ENCODE peak calls at places on chromosomes 12 and 14, in six cellular contexts. Z, Q, L, U, K and C are unnamed samples.

GRCh38 chr14:56116128-56116900 is 1.9 kb upstream of the PELI2 start:
- DNase-seq in Z (no peak), Q (no peak), L (no peak), U (no peak), K (no peak), C (no peak)

GRCh38 chr12:94157891-94158495 is 9.6 kb downstream of the PLXNC1 start:
- DNase-seq in Z (no peak), Q (no peak), L (no peak), U (no peak), K (no peak), C (no peak)

GRCh38 chr12:105931104-105931503 is 207.7 kb downstream of the NUAK1 start:
- DNase-seq in Z (no peak), Q (no peak), L (no peak), U (no peak), K (no peak), C (no peak)

GRCh38 chr12:21118760-21119159 is 12.2 kb upstream of the SLCO1B1 start:
- DNase-seq in Z (no peak), Q (no peak), L (no peak), U (no peak), K (no peak), C (no peak)

GRCh38 chr14:21528381-21529348 is 2.5 kb upstream of the SALL2 start:
- DNase-seq in Z (no peak), Q (peak), L (no peak), U (no peak), K (peak), C (no peak)

GRCh38 chr14:72928872-72929271 is 2.6 kb downstream of the DCAF4 start:
- DNase-seq in Z (no peak), Q (no peak), L (no peak), U (no peak), K (no peak), C (no peak)

GRCh38 chr12:1914116-1914911 is 4.1 kb downstream of the CACNA2D4 start:
- DNase-seq in Z (no peak), Q (peak), L (peak), U (no peak), K (no peak), C (no peak)

GRCh38 chr12:7229741-7230140 is 40.3 kb downstream of the PEX5 start:
- DNase-seq in Z (no peak), Q (no peak), L (no peak), U (no peak), K (no peak), C (no peak)

GRCh38 chr12:18206198-18206597 is 55.1 kb upstream of the PIK3C2G start:
- DNase-seq in Z (no peak), Q (no peak), L (no peak), U (no peak), K (no peak), C (no peak)

GRCh38 chr12:57165741-57166140 is 18.3 kb upstream of the LRP1-AS start:
- DNase-seq in Z (peak), Q (no peak), L (no peak), U (no peak), K (no peak), C (no peak)

GRCh38 chr14:65926504-65926903 is 514.0 kb downstream of the FUT8 start:
- DNase-seq in Z (no peak), Q (no peak), L (no peak), U (no peak), K (no peak), C (no peak)

GRCh38 chr12:49098035-49098451 is 3.4 kb upstream of the DHH start:
- DNase-seq in Z (no peak), Q (peak), L (peak), U (peak), K (peak), C (no peak)

GRCh38 chr14:51704465-51705050 is 52.8 kb downstream of the FRMD6 start:
- DNase-seq in Z (peak), Q (no peak), L (no peak), U (no peak), K (no peak), C (no peak)

GRCh38 chr12:6871052-6871957 is 1.8 kb downstream of the SPSB2 start:
- DNase-seq in Z (peak), Q (peak), L (no peak), U (no peak), K (peak), C (no peak)

GRCh38 chr12:105418232-105418631 is 87.7 kb downstream of the C12orf75 start:
- DNase-seq in Z (peak), Q (no peak), L (no peak), U (no peak), K (peak), C (peak)

GRCh38 chr12:124867389-124867930 is 3.8 kb upstream of the SCARB1 start:
- DNase-seq in Z (peak), Q (peak), L (no peak), U (no peak), K (peak), C (no peak)

GRCh38 chr14:75911883-75912282 is 69.9 kb downstream of the TGFB3 start:
- DNase-seq in Z (peak), Q (no peak), L (no peak), U (no peak), K (no peak), C (no peak)

GRCh38 chr12:76520348-76520747 is 39.2 kb downstream of the OSBPL8 start:
- DNase-seq in Z (no peak), Q (no peak), L (no peak), U (no peak), K (peak), C (no peak)

GRCh38 chr12:124744659-124745467 is 118.8 kb downstream of the SCARB1 start:
- DNase-seq in Z (no peak), Q (peak), L (peak), U (no peak), K (no peak), C (no peak)

GRCh38 chr12:87425942-87426554 is 603.2 kb downstream of the C12orf50 start:
- DNase-seq in Z (peak), Q (no peak), L (no peak), U (no peak), K (no peak), C (no peak)

GRCh38 chr12:123388218-123388947 is 4.5 kb downstream of the KMT5A start:
- DNase-seq in Z (peak), Q (peak), L (peak), U (peak), K (peak), C (no peak)

GRCh38 chr12:130664252-130664651 is 51.8 kb downstream of the RIMBP2 start:
- DNase-seq in Z (no peak), Q (no peak), L (no peak), U (no peak), K (no peak), C (no peak)

GRCh38 chr14:104141621-104142091 is 3.3 kb downstream of the KIF26A start:
- DNase-seq in Z (no peak), Q (no peak), L (peak), U (no peak), K (no peak), C (no peak)

GRCh38 chr12:57793920-57794319 is 11.3 kb downstream of the TSFM start:
- DNase-seq in Z (peak), Q (no peak), L (no peak), U (no peak), K (peak), C (peak)

GRCh38 chr12:17333287-17333686 is 727.3 kb upstream of the LMO3 start:
- DNase-seq in Z (no peak), Q (no peak), L (no peak), U (no peak), K (no peak), C (no peak)

GRCh38 chr12:22333751-22334695 is 484 bp downstream of the ST8SIA1 start:
- DNase-seq in Z (no peak), Q (no peak), L (peak), U (no peak), K (no peak), C (no peak)

GRCh38 chr12:115132906-115133305 is 448.9 kb upstream of the TBX3 start:
- DNase-seq in Z (no peak), Q (no peak), L (no peak), U (no peak), K (no peak), C (no peak)

GRCh38 chr12:116918464-116918863 is 7.7 kb downstream of the FBXW8 start:
- DNase-seq in Z (no peak), Q (peak), L (no peak), U (no peak), K (no peak), C (no peak)

GRCh38 chr12:78703820-78704525 is 160.6 kb upstream of the SYT1 start:
- DNase-seq in Z (peak), Q (no peak), L (no peak), U (no peak), K (peak), C (peak)

GRCh38 chr14:78581222-78581621 is 411.0 kb downstream of the NRXN3 start:
- DNase-seq in Z (no peak), Q (no peak), L (no peak), U (no peak), K (no peak), C (no peak)

GRCh38 chr14:84825481-84825880 is 704.5 kb upstream of the FLRT2 start:
- DNase-seq in Z (peak), Q (no peak), L (no peak), U (no peak), K (no peak), C (no peak)

GRCh38 chr14:69818760-69819191 is 21.7 kb upstream of the SLC10A1 start:
- DNase-seq in Z (peak), Q (peak), L (peak), U (peak), K (peak), C (peak)

GRCh38 chr14:106417224-106418049 is 891.1 kb downstream of the TMEM121 start:
- DNase-seq in Z (no peak), Q (peak), L (peak), U (peak), K (no peak), C (no peak)

GRCh38 chr14:68792830-68793733 is at the start of gene ZFP36L1:
- DNase-seq in Z (peak), Q (peak), L (peak), U (peak), K (peak), C (peak)

GRCh38 chr12:76874491-76875190 is 4.2 kb downstream of the CSRP2 start:
- DNase-seq in Z (no peak), Q (no peak), L (no peak), U (no peak), K (no peak), C (no peak)

GRCh38 chr12:127401005-127401404 is 866.0 kb upstream of the TMEM132C start:
- DNase-seq in Z (peak), Q (no peak), L (no peak), U (no peak), K (no peak), C (no peak)

GRCh38 chr12:26790645-26790994 is 42.4 kb downstream of the ITPR2 start:
- DNase-seq in Z (no peak), Q (no peak), L (no peak), U (no peak), K (no peak), C (no peak)

GRCh38 chr12:40618621-40619020 is 73.6 kb upstream of the CNTN1 start:
- DNase-seq in Z (no peak), Q (no peak), L (no peak), U (no peak), K (no peak), C (no peak)

GRCh38 chr14:99192823-99193222 is 79.2 kb downstream of the BCL11B start:
- DNase-seq in Z (no peak), Q (no peak), L (no peak), U (no peak), K (no peak), C (no peak)

GRCh38 chr14:99188721-99189120 is 83.3 kb downstream of the BCL11B start:
- DNase-seq in Z (no peak), Q (peak), L (peak), U (no peak), K (no peak), C (no peak)

GRCh38 chr14:99189201-99189801 is 82.7 kb downstream of the BCL11B start:
- DNase-seq in Z (no peak), Q (no peak), L (no peak), U (no peak), K (no peak), C (no peak)

GRCh38 chr14:99191663-99192621 is 80.1 kb downstream of the BCL11B start:
- DNase-seq in Z (peak), Q (no peak), L (no peak), U (peak), K (no peak), C (no peak)

GRCh38 chr14:99190696-99191662 is 81.0 kb downstream of the BCL11B start:
- DNase-seq in Z (no peak), Q (no peak), L (no peak), U (no peak), K (no peak), C (no peak)
- H3K4me3 ChIP-seq in Z (no peak), Q (no peak), L (no peak), U (no peak), K (no peak), C (no peak)

GRCh38 chr12:55933799-55934174 is 2.8 kb downstream of the DGKA start:
- DNase-seq in Z (no peak), Q (no peak), L (no peak), U (no peak), K (no peak), C (no peak)

GRCh38 chr12:55934343-55934742 is 3.4 kb downstream of the DGKA start:
- DNase-seq in Z (no peak), Q (no peak), L (no peak), U (no peak), K (peak), C (no peak)

GRCh38 chr12:55932546-55932919 is 1.6 kb downstream of the DGKA start:
- DNase-seq in Z (peak), Q (no peak), L (peak), U (no peak), K (peak), C (no peak)

GRCh38 chr12:55931780-55932545 is 1.0 kb downstream of the DGKA start:
- DNase-seq in Z (peak), Q (peak), L (peak), U (no peak), K (peak), C (no peak)

DNA sequence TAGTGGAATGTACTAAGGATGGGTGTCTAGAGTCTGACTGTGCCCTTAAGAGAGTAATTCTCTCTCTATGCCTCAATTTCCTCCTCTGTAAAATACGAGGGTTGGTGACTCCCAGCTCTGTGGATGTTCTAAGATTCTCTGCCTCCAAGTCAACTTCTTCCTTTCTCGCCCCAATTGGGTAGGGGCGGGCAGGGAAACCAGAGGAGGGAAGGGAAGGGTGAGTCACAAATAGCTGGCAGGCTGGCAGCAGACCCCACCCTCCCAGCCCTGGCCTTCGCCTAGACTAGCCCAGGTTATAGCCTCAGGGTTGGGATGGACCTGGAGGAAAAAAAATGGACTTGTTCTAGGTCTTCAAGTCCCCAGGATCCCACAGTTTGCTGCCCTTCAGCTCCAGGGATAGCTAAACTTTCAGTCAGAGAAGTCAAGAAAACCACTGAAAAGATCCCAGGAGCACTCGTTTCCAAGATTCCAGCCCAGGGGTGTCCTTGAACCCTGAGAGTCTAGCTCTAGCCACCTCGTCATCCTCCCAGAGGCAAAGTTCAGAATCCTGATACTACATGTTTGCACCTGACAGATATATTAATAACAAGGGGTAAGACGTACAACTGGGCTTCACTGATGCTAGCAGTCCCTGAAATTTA is 2.3 kb downstream of the DGKA start:
- DNase-seq in Z (no peak), Q (no peak), L (no peak), U (no peak), K (peak), C (no peak)
- H3K4me3 ChIP-seq in Z (no peak), Q (no peak), L (peak), U (no peak), K (no peak), C (no peak)

GRCh38 chr14:95157987-95158712 is 821 bp upstream of the DICER1 start:
- DNase-seq in Z (no peak), Q (peak), L (no peak), U (no peak), K (no peak), C (no peak)
- H3K4me3 ChIP-seq in Z (peak), Q (peak), L (peak), U (peak), K (peak), C (peak)

GRCh38 chr12:88746386-88746785 is 166.1 kb upstream of the KITLG start:
- DNase-seq in Z (no peak), Q (no peak), L (no peak), U (no peak), K (no peak), C (no peak)

GRCh38 chr12:88753074-88753473 is 172.8 kb upstream of the KITLG start:
- DNase-seq in Z (peak), Q (no peak), L (no peak), U (no peak), K (peak), C (no peak)

GRCh38 chr12:88752183-88752582 is 171.9 kb upstream of the KITLG start:
- DNase-seq in Z (no peak), Q (no peak), L (no peak), U (no peak), K (no peak), C (no peak)

GRCh38 chr12:88753707-88754106 is 173.4 kb upstream of the KITLG start:
- DNase-seq in Z (no peak), Q (no peak), L (no peak), U (no peak), K (no peak), C (no peak)

GRCh38 chr12:88750867-88751543 is 170.7 kb upstream of the KITLG start:
- DNase-seq in Z (no peak), Q (no peak), L (no peak), U (no peak), K (no peak), C (no peak)
- H3K4me3 ChIP-seq in Z (no peak), Q (no peak), L (no peak), U (no peak), K (no peak), C (no peak)

DNA sequence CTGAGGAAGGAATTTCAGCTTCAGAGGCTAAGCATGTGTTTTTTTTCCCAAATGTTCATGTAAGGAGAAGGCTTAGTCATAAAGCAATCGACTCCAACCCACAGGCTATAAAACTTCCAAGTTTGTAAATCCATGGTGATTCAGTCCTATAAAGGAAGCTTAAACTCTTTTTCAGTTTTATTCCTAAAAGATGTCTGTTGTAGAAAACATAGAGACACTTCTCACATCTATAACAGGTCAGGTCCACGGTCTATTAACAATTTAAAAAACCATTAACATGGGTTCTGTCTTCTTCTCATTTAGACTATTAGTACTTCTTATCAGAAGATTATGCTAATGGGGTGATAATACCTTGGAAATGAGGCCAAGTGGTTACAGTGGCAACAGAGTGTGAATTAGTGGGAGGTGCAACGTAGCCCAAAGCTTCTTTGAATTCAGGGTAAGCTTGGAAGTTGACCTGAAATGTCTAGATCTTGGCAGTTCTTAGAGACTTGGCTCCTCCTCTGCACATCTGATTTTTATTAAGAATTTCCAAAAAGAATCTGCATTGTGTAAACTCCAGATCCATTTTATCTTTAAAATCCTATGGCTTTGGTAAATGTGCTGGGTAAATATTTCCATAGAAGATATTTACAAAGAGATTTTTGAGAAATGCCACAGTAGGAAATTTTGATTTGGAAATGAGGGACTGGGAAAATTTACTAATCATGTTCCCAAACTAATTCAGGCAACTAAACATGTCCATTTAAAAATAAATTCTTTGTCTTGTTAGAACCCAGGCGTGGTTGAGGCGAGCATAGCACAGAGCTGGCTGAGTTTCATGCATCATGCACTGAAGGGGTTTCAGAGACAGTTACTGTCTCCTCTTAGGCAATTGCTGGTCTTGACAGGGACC is 86.4 kb downstream of the EML1 start:
- DNase-seq in Z (peak), Q (no peak), L (no peak), U (no peak), K (peak), C (peak)
- H3K4me3 ChIP-seq in Z (no peak), Q (no peak), L (no peak), U (no peak), K (no peak), C (no peak)

GRCh38 chr12:53098354-53098981 is 1.0 kb downstream of the IGFBP6 start:
- DNase-seq in Z (peak), Q (peak), L (no peak), U (no peak), K (peak), C (no peak)

GRCh38 chr12:53097207-53097563 is 282 bp upstream of the IGFBP6 start:
- DNase-seq in Z (peak), Q (no peak), L (peak), U (no peak), K (peak), C (no peak)

GRCh38 chr12:53100466-53101151 is 2.7 kb upstream of the SOAT2 start:
- DNase-seq in Z (no peak), Q (no peak), L (no peak), U (no peak), K (no peak), C (no peak)

GRCh38 chr12:53097564-53098353 is at the start of gene IGFBP6:
- DNase-seq in Z (peak), Q (peak), L (peak), U (no peak), K (peak), C (no peak)

DNA sequence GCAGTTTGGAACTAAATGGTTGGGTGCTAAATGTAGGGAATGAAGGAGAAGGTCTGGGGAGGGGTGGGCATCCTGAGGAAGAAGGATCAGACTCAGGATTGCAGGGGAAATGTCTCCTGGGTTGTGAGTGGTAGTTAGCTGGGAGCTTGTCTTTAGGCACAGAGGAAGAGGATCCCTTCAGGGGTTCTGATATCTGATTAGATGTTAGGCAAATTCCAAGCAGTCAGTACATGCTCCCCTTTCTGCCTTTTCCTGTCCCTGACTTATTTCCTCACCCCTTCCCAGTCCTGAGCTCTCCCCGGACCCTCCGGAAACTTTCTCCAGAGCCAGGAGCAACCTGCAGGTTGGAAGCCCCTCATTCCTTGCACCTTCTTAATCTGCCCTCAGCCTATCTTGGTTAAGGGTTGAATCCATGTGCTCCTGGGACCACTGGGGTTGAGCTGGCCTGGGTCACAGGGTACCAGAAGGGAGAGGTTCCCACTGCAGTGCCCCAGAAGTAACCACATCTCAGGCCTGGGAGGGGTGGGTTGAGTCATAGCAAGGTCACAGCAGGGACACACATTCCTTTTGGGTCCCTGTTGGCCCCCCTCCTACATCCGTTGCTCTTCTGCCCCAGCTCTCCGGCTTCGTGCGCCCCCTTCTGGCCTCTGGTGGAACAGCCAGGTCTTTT is 1.6 kb downstream of the IGFBP6 start:
- DNase-seq in Z (peak), Q (peak), L (peak), U (peak), K (peak), C (peak)
- H3K4me3 ChIP-seq in Z (peak), Q (no peak), L (peak), U (no peak), K (no peak), C (peak)

GRCh38 chr12:121791671-121792496 is 1.6 kb downstream of the RHOF start:
- DNase-seq in Z (no peak), Q (no peak), L (no peak), U (peak), K (no peak), C (no peak)
- H3K4me3 ChIP-seq in Z (no peak), Q (no peak), L (no peak), U (no peak), K (no peak), C (no peak)